ENCODE peak calls at places on chromosomes 12 and 14, in nine cellular contexts. F is memory B cell; I is T-helper 1 cell; K is activated effector memory CD4-positive, alpha-beta T cell treated with Interleukin-2 at 50 U/mL for 16 hours; Y is RWPE1; O is HCEC 1CT; W is activated CD4-positive, alpha-beta T cell treated with anti-CD3 and anti-CD28 coated beads for 24 hours; C is AG04450; L is pancreas. E is an unnamed sample.

GRCh38 chr14:56216631-56217379 is 98.6 kb downstream of the PELI2 start:
- DNase-seq in F (no peak), I (no peak), K (no peak), Y (no peak), O (no peak), W (no peak), C (no peak), L (peak; percentile 52), E (no peak)

GRCh38 chr12:111529424-111530368 is 69.4 kb downstream of the ATXN2 start:
- DNase-seq in F (peak; percentile 58), I (peak; percentile 43), K (peak; percentile 35), Y (peak; percentile 70), O (peak; percentile 51), W (peak; percentile 47), C (peak; percentile 18), L (peak; percentile 22), E (peak; percentile 87)

GRCh38 chr14:50083467-50084337 is 32.7 kb downstream of the VCPKMT start:
- DNase-seq in F (no peak), I (peak; percentile 31), K (peak; percentile 24), Y (no peak), O (no peak), W (peak; percentile 43), C (no peak), L (no peak), E (no peak)

GRCh38 chr12:39931857-39932256 is 174.0 kb downstream of the SLC2A13 start:
- DNase-seq in F (no peak), I (no peak), K (no peak), Y (no peak), O (no peak), W (no peak), C (no peak), L (no peak), E (no peak)

GRCh38 chr14:54893151-54893760 is 9.4 kb downstream of the GCH1 start:
- DNase-seq in F (peak; percentile 19), I (no peak), K (no peak), Y (peak; percentile 68), O (peak; percentile 52), W (no peak), C (peak; percentile 36), L (no peak), E (peak; percentile 37)

GRCh38 chr12:11630046-11630706 is 19.3 kb upstream of the ETV6 start:
- DNase-seq in F (no peak), I (no peak), K (no peak), Y (no peak), O (no peak), W (no peak), C (no peak), L (peak; percentile 38), E (no peak)

GRCh38 chr12:57896139-57896436 is 45.3 kb upstream of the ATP23 start:
- DNase-seq in F (no peak), I (no peak), K (no peak), Y (no peak), O (peak; percentile 32), W (no peak), C (no peak), L (no peak), E (no peak)

GRCh38 chr14:74402264-74403251 is 23.5 kb downstream of the SYNDIG1L start:
- DNase-seq in F (peak; percentile 30), I (no peak), K (no peak), Y (no peak), O (no peak), W (no peak), C (no peak), L (no peak), E (no peak)

GRCh38 chr12:52230364-52231281 is 2.4 kb upstream of the KRT7 start:
- DNase-seq in F (no peak), I (no peak), K (no peak), Y (peak; percentile 88), O (peak; percentile 92), W (no peak), C (no peak), L (peak; percentile 65), E (peak; percentile 50)

GRCh38 chr14:49622022-49622607 is 1.5 kb downstream of the MGAT2 start:
- DNase-seq in F (no peak), I (no peak), K (no peak), Y (no peak), O (no peak), W (no peak), C (no peak), L (no peak), E (no peak)

GRCh38 chr14:76887196-76887595 is 61.0 kb downstream of the LRRC74A start:
- DNase-seq in F (no peak), I (no peak), K (no peak), Y (no peak), O (no peak), W (no peak), C (no peak), L (no peak), E (no peak)

GRCh38 chr12:99766408-99766807 is 118.9 kb downstream of the GARIN6 start:
- DNase-seq in F (no peak), I (no peak), K (no peak), Y (no peak), O (no peak), W (no peak), C (no peak), L (no peak), E (no peak)

GRCh38 chr12:79424109-79424721 is 266.5 kb downstream of the PAWR start:
- DNase-seq in F (no peak), I (no peak), K (no peak), Y (peak; percentile 52), O (peak; percentile 94), W (no peak), C (peak; percentile 71), L (no peak), E (peak; percentile 79)

GRCh38 chr14:92414685-92415084 is 91.7 kb downstream of the SLC24A4 start:
- DNase-seq in F (no peak), I (no peak), K (no peak), Y (no peak), O (no peak), W (no peak), C (no peak), L (no peak), E (no peak)

GRCh38 chr12:80205960-80206359 is 106.6 kb downstream of the OTOGL start:
- DNase-seq in F (no peak), I (no peak), K (no peak), Y (no peak), O (no peak), W (no peak), C (no peak), L (no peak), E (no peak)

E was measured in mesendoderm.